ENCODE peak calls at places on chromosomes 4 and X, in nine cellular contexts. One of them, this sample, is unnamed. For H3K4me1, the result is how much of the 10 kb centered on the place peaks cover.

GRCh38 chr4:82268050-82268825 is 105.6 kb downstream of the HNRNPD start:
- DNase-seq in iPS DF 6.9: no peak
- DNase-seq in naive thymus-derived CD4-positive, alpha-beta T cell: peak
- DNase-seq in neuronal stem cell: peak
- DNase-seq in pancreas: no peak
- DNase-seq in tibial artery: no peak
- DNase-seq in endodermal cell: peak
- DNase-seq in CD8-positive, alpha-beta T cell: peak
- DNase-seq in gastrocnemius medialis: peak
- DNase-seq in this sample: no peak

GRCh38 chrX:77009691-77010090 is 437.5 kb upstream of the FGF16 start:
- DNase-seq in iPS DF 6.9: no peak
- DNase-seq in naive thymus-derived CD4-positive, alpha-beta T cell: no peak
- DNase-seq in neuronal stem cell: no peak
- DNase-seq in pancreas: no peak
- DNase-seq in tibial artery: no peak
- DNase-seq in endodermal cell: no peak
- DNase-seq in CD8-positive, alpha-beta T cell: no peak
- DNase-seq in gastrocnemius medialis: no peak
- DNase-seq in this sample: no peak

GRCh38 chrX:4656419-4656818 is 943.0 kb upstream of the PRKX start:
- DNase-seq in iPS DF 6.9: no peak
- DNase-seq in naive thymus-derived CD4-positive, alpha-beta T cell: no peak
- DNase-seq in neuronal stem cell: no peak
- DNase-seq in pancreas: no peak
- DNase-seq in tibial artery: no peak
- DNase-seq in endodermal cell: no peak
- DNase-seq in CD8-positive, alpha-beta T cell: no peak
- DNase-seq in gastrocnemius medialis: no peak
- DNase-seq in this sample: no peak

GRCh38 chrX:1394731-1395501 is 3.0 kb upstream of the SLC25A6 start:
- DNase-seq in iPS DF 6.9: no peak
- DNase-seq in naive thymus-derived CD4-positive, alpha-beta T cell: no peak
- DNase-seq in neuronal stem cell: no peak
- DNase-seq in pancreas: peak
- DNase-seq in tibial artery: peak
- DNase-seq in endodermal cell: peak
- DNase-seq in CD8-positive, alpha-beta T cell: no peak
- DNase-seq in gastrocnemius medialis: peak
- DNase-seq in this sample: peak

GRCh38 chrX:18674788-18675735 is 3.2 kb upstream of the RS1 start:
- DNase-seq in iPS DF 6.9: no peak
- DNase-seq in naive thymus-derived CD4-positive, alpha-beta T cell: peak
- DNase-seq in neuronal stem cell: peak
- DNase-seq in pancreas: peak
- DNase-seq in tibial artery: peak
- DNase-seq in endodermal cell: peak
- DNase-seq in CD8-positive, alpha-beta T cell: peak
- DNase-seq in gastrocnemius medialis: peak
- DNase-seq in this sample: peak

GRCh38 chrX:68795741-68796140 is 33.1 kb upstream of the EFNB1 start:
- DNase-seq in iPS DF 6.9: no peak
- DNase-seq in naive thymus-derived CD4-positive, alpha-beta T cell: no peak
- DNase-seq in neuronal stem cell: no peak
- DNase-seq in pancreas: no peak
- DNase-seq in tibial artery: no peak
- DNase-seq in endodermal cell: no peak
- DNase-seq in CD8-positive, alpha-beta T cell: no peak
- DNase-seq in gastrocnemius medialis: no peak
- DNase-seq in this sample: no peak

GRCh38 chr4:177441061-177441802 is 1.0 kb downstream of the AGA start:
- DNase-seq in iPS DF 6.9: no peak
- DNase-seq in naive thymus-derived CD4-positive, alpha-beta T cell: peak
- DNase-seq in neuronal stem cell: no peak
- DNase-seq in pancreas: no peak
- DNase-seq in tibial artery: no peak
- DNase-seq in endodermal cell: peak
- DNase-seq in CD8-positive, alpha-beta T cell: peak
- DNase-seq in gastrocnemius medialis: no peak
- DNase-seq in this sample: no peak

GRCh38 chr4:158036998-158037397 is 135.8 kb downstream of the GASK1B start:
- DNase-seq in iPS DF 6.9: no peak
- DNase-seq in naive thymus-derived CD4-positive, alpha-beta T cell: no peak
- DNase-seq in neuronal stem cell: no peak
- DNase-seq in pancreas: peak
- DNase-seq in tibial artery: no peak
- DNase-seq in endodermal cell: no peak
- DNase-seq in CD8-positive, alpha-beta T cell: no peak
- DNase-seq in gastrocnemius medialis: no peak
- DNase-seq in this sample: no peak

GRCh38 chr4:126361287-126361686 is 1046.5 kb downstream of the FAT4 start:
- DNase-seq in iPS DF 6.9: no peak
- DNase-seq in naive thymus-derived CD4-positive, alpha-beta T cell: no peak
- DNase-seq in neuronal stem cell: no peak
- DNase-seq in pancreas: no peak
- DNase-seq in tibial artery: no peak
- DNase-seq in endodermal cell: peak
- DNase-seq in CD8-positive, alpha-beta T cell: no peak
- DNase-seq in gastrocnemius medialis: no peak
- DNase-seq in this sample: no peak

GRCh38 chr4:127669691-127670090 is 36.9 kb downstream of the INTU start:
- DNase-seq in iPS DF 6.9: no peak
- DNase-seq in naive thymus-derived CD4-positive, alpha-beta T cell: no peak
- DNase-seq in neuronal stem cell: no peak
- DNase-seq in pancreas: no peak
- DNase-seq in tibial artery: no peak
- DNase-seq in endodermal cell: no peak
- DNase-seq in CD8-positive, alpha-beta T cell: no peak
- DNase-seq in gastrocnemius medialis: no peak
- DNase-seq in this sample: no peak

GRCh38 chr4:182143086-182143821 is 99.9 kb upstream of the TENM3 start:
- DNase-seq in iPS DF 6.9: no peak
- DNase-seq in naive thymus-derived CD4-positive, alpha-beta T cell: no peak
- DNase-seq in neuronal stem cell: peak
- DNase-seq in pancreas: peak
- DNase-seq in tibial artery: no peak
- DNase-seq in endodermal cell: peak
- DNase-seq in CD8-positive, alpha-beta T cell: no peak
- DNase-seq in gastrocnemius medialis: no peak
- DNase-seq in this sample: no peak

GRCh38 chrX:2888309-2888708 is 40.8 kb downstream of the ARSD start:
- DNase-seq in iPS DF 6.9: no peak
- DNase-seq in naive thymus-derived CD4-positive, alpha-beta T cell: no peak
- DNase-seq in neuronal stem cell: no peak
- DNase-seq in pancreas: no peak
- DNase-seq in tibial artery: no peak
- DNase-seq in endodermal cell: no peak
- DNase-seq in CD8-positive, alpha-beta T cell: no peak
- DNase-seq in gastrocnemius medialis: no peak
- DNase-seq in this sample: no peak

GRCh38 chrX:2889045-2889605 is 40.0 kb downstream of the ARSD start:
- DNase-seq in iPS DF 6.9: no peak
- DNase-seq in naive thymus-derived CD4-positive, alpha-beta T cell: no peak
- DNase-seq in neuronal stem cell: no peak
- DNase-seq in pancreas: no peak
- DNase-seq in tibial artery: no peak
- DNase-seq in endodermal cell: peak
- DNase-seq in CD8-positive, alpha-beta T cell: no peak
- DNase-seq in gastrocnemius medialis: no peak
- DNase-seq in this sample: no peak

GRCh38 chrX:2897311-2897689 is 31.8 kb downstream of the ARSD start:
- DNase-seq in iPS DF 6.9: no peak
- DNase-seq in naive thymus-derived CD4-positive, alpha-beta T cell: no peak
- DNase-seq in neuronal stem cell: no peak
- DNase-seq in pancreas: no peak
- DNase-seq in tibial artery: no peak
- DNase-seq in endodermal cell: no peak
- DNase-seq in CD8-positive, alpha-beta T cell: no peak
- DNase-seq in gastrocnemius medialis: no peak
- DNase-seq in this sample: no peak

GRCh38 chrX:2894885-2895292 is 34.2 kb downstream of the ARSD start:
- DNase-seq in iPS DF 6.9: no peak
- DNase-seq in naive thymus-derived CD4-positive, alpha-beta T cell: no peak
- DNase-seq in neuronal stem cell: no peak
- DNase-seq in pancreas: no peak
- DNase-seq in tibial artery: no peak
- DNase-seq in endodermal cell: peak
- DNase-seq in CD8-positive, alpha-beta T cell: no peak
- DNase-seq in gastrocnemius medialis: no peak
- DNase-seq in this sample: no peak

DNA sequence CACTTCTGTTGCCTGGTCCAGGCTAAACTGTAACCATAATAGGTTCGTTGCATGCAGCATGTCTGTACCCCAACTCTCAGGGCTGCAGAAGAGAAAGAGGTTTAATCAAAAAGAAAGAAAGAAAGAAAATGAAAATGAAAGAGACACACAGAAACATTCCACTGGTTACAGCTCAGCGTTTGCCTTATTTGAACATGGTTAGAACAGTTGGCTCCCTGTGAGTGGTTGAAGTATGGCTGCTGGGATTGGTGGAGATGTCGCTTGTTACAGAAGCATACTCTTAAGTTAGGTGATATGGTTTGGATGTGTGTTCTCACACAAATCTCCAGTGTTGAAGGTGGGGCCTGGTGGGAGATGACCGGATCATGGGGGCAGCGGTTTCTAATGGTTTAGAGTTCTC is 36.3 kb downstream of the ARSD start:
- DNase-seq in iPS DF 6.9: no peak
- DNase-seq in naive thymus-derived CD4-positive, alpha-beta T cell: no peak
- DNase-seq in neuronal stem cell: no peak
- DNase-seq in pancreas: no peak
- DNase-seq in tibial artery: no peak
- DNase-seq in endodermal cell: peak
- DNase-seq in CD8-positive, alpha-beta T cell: no peak
- DNase-seq in gastrocnemius medialis: no peak
- DNase-seq in this sample: no peak
- H3K27ac ChIP-seq in iPS DF 6.9: no peak
- H3K27ac ChIP-seq in naive thymus-derived CD4-positive, alpha-beta T cell: no peak
- H3K27ac ChIP-seq in neuronal stem cell: no peak
- H3K27ac ChIP-seq in pancreas: no peak
- H3K27ac ChIP-seq in tibial artery: no peak
- H3K27ac ChIP-seq in endodermal cell: no peak
- H3K27ac ChIP-seq in CD8-positive, alpha-beta T cell: no peak
- H3K27ac ChIP-seq in gastrocnemius medialis: no peak
- H3K27ac ChIP-seq in this sample: no peak

DNA sequence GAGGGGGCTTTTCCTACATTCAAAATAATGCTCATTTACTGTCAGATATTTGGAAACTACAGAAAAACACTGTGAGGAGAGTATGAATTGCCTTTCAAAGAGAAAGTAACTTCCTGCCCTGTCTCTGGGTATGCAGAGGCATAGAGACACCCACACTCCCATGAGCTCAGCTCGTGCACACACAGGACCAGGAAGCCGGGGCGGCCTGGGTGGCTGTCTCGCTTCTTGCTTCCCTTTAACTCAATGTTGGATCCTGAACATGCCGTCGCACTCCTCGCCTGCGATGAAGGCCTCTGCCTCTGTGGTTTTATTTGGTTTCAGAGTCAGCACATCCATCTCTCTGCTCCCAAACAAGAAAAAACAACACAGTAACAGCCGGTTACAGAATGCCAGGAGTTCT is 40.1 kb upstream of the GPR78 start:
- DNase-seq in iPS DF 6.9: no peak
- DNase-seq in naive thymus-derived CD4-positive, alpha-beta T cell: no peak
- DNase-seq in neuronal stem cell: no peak
- DNase-seq in pancreas: no peak
- DNase-seq in tibial artery: peak
- DNase-seq in endodermal cell: no peak
- DNase-seq in CD8-positive, alpha-beta T cell: no peak
- DNase-seq in gastrocnemius medialis: no peak
- DNase-seq in this sample: peak
- H3K4me1 ChIP-seq in iPS DF 6.9: under half
- H3K4me1 ChIP-seq in naive thymus-derived CD4-positive, alpha-beta T cell: under half
- H3K4me1 ChIP-seq in neuronal stem cell: under half
- H3K4me1 ChIP-seq in pancreas: under half
- H3K4me1 ChIP-seq in tibial artery: under half
- H3K4me1 ChIP-seq in endodermal cell: under half
- H3K4me1 ChIP-seq in CD8-positive, alpha-beta T cell: under half
- H3K4me1 ChIP-seq in gastrocnemius medialis: under half
- H3K4me1 ChIP-seq in this sample: under half

DNA sequence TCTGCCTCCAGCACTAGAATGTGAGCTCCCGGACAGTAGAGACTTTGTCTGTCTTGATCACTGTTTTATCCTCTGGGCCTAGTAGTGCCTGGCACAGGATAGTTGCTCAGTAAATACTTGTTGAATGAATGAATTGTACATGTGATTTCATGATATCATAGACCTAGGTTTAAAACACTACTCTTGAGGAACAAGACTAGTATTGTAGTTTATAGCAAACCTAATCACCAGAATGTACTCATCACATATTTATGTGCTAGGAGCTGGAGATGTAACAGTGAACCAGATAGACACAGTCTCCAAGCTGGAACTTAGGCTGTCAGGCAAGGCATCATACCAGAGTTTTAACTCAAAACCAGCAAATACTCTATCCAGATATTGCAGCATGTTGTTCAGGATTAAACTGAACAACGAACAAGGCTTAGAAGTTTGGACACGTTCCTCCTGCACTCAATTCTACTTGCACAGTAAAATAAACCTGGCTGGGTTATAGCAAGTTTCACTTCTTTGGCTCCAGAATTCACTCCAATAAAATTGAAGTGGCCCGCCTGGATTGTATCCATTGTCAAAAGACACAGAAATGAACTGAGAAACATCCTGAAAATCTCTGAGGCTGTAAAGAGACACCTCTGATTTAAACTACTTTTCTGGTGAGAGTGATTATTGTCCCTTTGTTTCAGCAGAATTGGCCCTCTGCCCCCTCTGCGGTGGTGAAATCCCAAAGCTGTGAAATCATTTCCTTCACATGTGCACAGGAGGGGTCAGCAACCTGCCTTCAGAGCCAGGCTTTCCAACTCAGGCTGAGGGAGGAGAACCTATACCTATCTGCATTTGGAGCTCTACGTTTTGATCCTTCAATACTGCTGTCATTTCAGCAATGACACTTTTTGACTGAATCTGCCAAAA is 23.2 kb downstream of the GAB3 start:
- DNase-seq in iPS DF 6.9: no peak
- DNase-seq in naive thymus-derived CD4-positive, alpha-beta T cell: no peak
- DNase-seq in neuronal stem cell: no peak
- DNase-seq in pancreas: no peak
- DNase-seq in tibial artery: peak
- DNase-seq in endodermal cell: no peak
- DNase-seq in CD8-positive, alpha-beta T cell: no peak
- DNase-seq in gastrocnemius medialis: no peak
- DNase-seq in this sample: no peak
- H3K27ac ChIP-seq in iPS DF 6.9: no peak
- H3K27ac ChIP-seq in naive thymus-derived CD4-positive, alpha-beta T cell: no peak
- H3K27ac ChIP-seq in neuronal stem cell: no peak
- H3K27ac ChIP-seq in pancreas: peak
- H3K27ac ChIP-seq in tibial artery: peak
- H3K27ac ChIP-seq in endodermal cell: no peak
- H3K27ac ChIP-seq in CD8-positive, alpha-beta T cell: no peak
- H3K27ac ChIP-seq in gastrocnemius medialis: peak
- H3K27ac ChIP-seq in this sample: peak

DNA sequence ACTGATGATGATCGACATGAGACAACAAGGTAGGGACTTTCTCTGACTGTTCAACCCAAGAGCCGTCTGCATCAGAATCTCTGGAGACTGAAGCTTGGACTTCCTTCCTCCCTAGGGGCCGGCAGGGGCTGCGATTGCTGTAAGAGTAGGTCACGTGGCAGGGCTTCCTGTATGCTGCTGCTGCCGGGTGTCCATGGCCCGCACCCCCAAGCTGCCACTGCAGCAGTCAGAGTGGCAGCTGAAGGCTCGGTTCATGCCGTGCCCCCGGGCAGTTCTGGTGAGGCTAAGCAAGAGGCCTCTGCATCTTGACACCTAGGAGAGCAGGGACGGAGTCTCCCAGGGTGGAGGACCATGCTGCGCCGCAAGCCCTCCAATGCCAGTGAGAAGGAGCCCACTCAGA is at the start of gene SASH3:
- DNase-seq in iPS DF 6.9: no peak
- DNase-seq in naive thymus-derived CD4-positive, alpha-beta T cell: peak
- DNase-seq in neuronal stem cell: no peak
- DNase-seq in pancreas: no peak
- DNase-seq in tibial artery: peak
- DNase-seq in endodermal cell: no peak
- DNase-seq in CD8-positive, alpha-beta T cell: peak
- DNase-seq in gastrocnemius medialis: peak
- DNase-seq in this sample: peak
- H3K4me1 ChIP-seq in iPS DF 6.9: under half
- H3K4me1 ChIP-seq in naive thymus-derived CD4-positive, alpha-beta T cell: under half
- H3K4me1 ChIP-seq in neuronal stem cell: under half
- H3K4me1 ChIP-seq in pancreas: under half
- H3K4me1 ChIP-seq in tibial artery: under half
- H3K4me1 ChIP-seq in endodermal cell: under half
- H3K4me1 ChIP-seq in CD8-positive, alpha-beta T cell: half or more
- H3K4me1 ChIP-seq in gastrocnemius medialis: under half
- H3K4me1 ChIP-seq in this sample: under half